ENCODE peak calls at places on chromosomes 7 and 10, in nine cellular contexts. X, H, L, Y, R, V, A, J and U are unnamed samples.

GRCh38 chr10:129958686-129959543 is 5.2 kb downstream of the EBF3 start:
- DNase-seq in H (no peak), V (peak), J (no peak), Y (no peak), L (peak), A (peak), X (no peak), R (no peak), U (peak)

GRCh38 chr7:18524248-18524647 is 28.7 kb downstream of the HDAC9 start:
- DNase-seq in V (no peak), R (no peak), L (no peak), H (no peak), Y (no peak), A (no peak), J (no peak), X (no peak), U (no peak)

GRCh38 chr7:158907390-158907789 is 51.0 kb downstream of the DYNC2I1 start:
- DNase-seq in J (no peak), R (no peak), A (no peak), H (no peak), V (no peak), L (no peak), X (no peak), Y (no peak), U (no peak)

GRCh38 chr10:17038627-17039026 is 91.0 kb downstream of the CUBN start:
- DNase-seq in X (no peak), R (no peak), J (no peak), A (no peak), L (no peak), V (peak), Y (no peak), H (no peak), U (no peak)

GRCh38 chr7:80876894-80877414 is 41.9 kb downstream of the SEMA3C start:
- DNase-seq in R (no peak), J (peak), X (no peak), Y (no peak), V (no peak), L (peak), A (peak), H (no peak), U (no peak)

GRCh38 chr10:25753776-25754175 is 180.3 kb upstream of the MYO3A start:
- DNase-seq in A (no peak), V (no peak), X (no peak), Y (no peak), R (no peak), J (peak), L (no peak), H (no peak), U (no peak)

GRCh38 chr10:92123031-92123450 is 167.8 kb downstream of the CPEB3 start:
- DNase-seq in L (no peak), R (no peak), A (no peak), V (no peak), J (peak), H (no peak), Y (peak), X (no peak), U (no peak)

GRCh38 chr7:82347808-82348207 is 95.8 kb downstream of the CACNA2D1 start:
- DNase-seq in J (no peak), A (peak), V (no peak), R (no peak), H (no peak), X (no peak), Y (no peak), L (no peak), U (no peak)

GRCh38 chr10:87659571-87660483 is at the start of gene PAPSS2:
- DNase-seq in Y (peak), L (peak), H (peak), X (peak), R (peak), J (peak), V (peak), A (peak), U (peak)

GRCh38 chr10:46560381-46560780 is 3.9 kb upstream of the GPRIN2 start:
- DNase-seq in Y (peak), A (peak), H (no peak), R (no peak), V (peak), L (no peak), J (no peak), X (no peak), U (no peak)

GRCh38 chr10:73522263-73522662 is 26.4 kb upstream of the PPP3CB start:
- DNase-seq in X (no peak), Y (no peak), A (no peak), J (no peak), L (no peak), H (no peak), R (no peak), V (no peak), U (no peak)

GRCh38 chr7:7793921-7794320 is 75.5 kb upstream of the RPA3 start:
- DNase-seq in X (no peak), Y (no peak), L (no peak), H (no peak), R (no peak), V (no peak), J (no peak), A (no peak), U (no peak)

GRCh38 chr7:45924283-45924682 is 3.2 kb upstream of the IGFBP3 start:
- DNase-seq in X (no peak), J (peak), A (no peak), V (no peak), L (no peak), R (peak), Y (no peak), H (no peak), U (peak)

GRCh38 chr10:132700168-132701098 is 85.5 kb downstream of the NKX6-2 start:
- DNase-seq in V (peak), L (no peak), X (no peak), Y (peak), H (no peak), J (no peak), A (peak), R (no peak), U (peak)

GRCh38 chr7:13282377-13282980 is 595.0 kb downstream of the ARL4A start:
- DNase-seq in Y (no peak), J (peak), X (no peak), V (no peak), R (no peak), L (peak), A (no peak), H (no peak), U (no peak)

GRCh38 chr7:105493928-105494325 is 28.1 kb downstream of the PUS7 start:
- DNase-seq in J (peak), V (no peak), Y (no peak), R (no peak), H (no peak), X (no peak), A (no peak), L (no peak), U (peak)

GRCh38 chr10:29482591-29483421 is 152.0 kb downstream of the SVIL start:
- DNase-seq in V (peak), X (no peak), A (peak), R (no peak), L (no peak), H (no peak), Y (no peak), J (no peak), U (no peak)

GRCh38 chr7:4878336-4879335 is 4.9 kb downstream of the RADIL start:
- DNase-seq in V (no peak), A (no peak), Y (no peak), X (no peak), H (no peak), J (no peak), L (no peak), R (no peak), U (no peak)

GRCh38 chr10:95815133-95815532 is 59.2 kb downstream of the ENTPD1 start:
- DNase-seq in Y (no peak), R (no peak), L (no peak), H (no peak), J (no peak), V (no peak), X (no peak), A (peak), U (no peak)
- H3K27ac ChIP-seq in Y (no peak), R (no peak), L (no peak), H (no peak), J (no peak), V (no peak), X (no peak), A (no peak), U (no peak)

DNA sequence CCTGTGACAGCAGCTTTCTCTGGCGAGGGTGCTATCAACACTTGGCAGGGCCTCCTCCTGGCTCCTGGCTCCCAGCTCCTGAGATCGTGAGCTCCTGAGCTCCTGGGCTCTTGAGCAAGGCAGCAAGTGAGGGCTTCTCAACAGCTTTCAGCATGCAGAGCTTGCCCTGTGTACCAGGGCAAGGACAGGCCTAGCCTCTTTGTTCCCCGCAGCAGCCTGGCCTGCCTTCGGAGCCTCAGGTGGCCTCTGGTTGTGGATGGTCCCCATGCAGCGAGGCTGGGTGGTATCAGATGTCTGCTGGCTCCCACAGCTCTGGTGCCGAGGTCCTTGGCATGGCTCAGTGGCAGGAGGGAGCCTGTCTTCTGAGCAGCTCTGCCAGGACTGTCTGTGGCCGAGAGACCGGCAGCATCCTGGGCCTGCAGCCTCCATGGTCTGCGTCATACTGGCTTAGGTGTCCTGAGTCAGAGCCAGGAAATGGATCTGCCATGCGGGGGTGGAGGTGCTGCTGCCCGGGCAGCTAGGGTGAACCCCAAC is 44.2 kb downstream of the ZMIZ1 start:
- DNase-seq in V (peak), R (peak), J (peak), H (no peak), L (peak), A (no peak), Y (peak), X (no peak), U (peak)
- H3K27ac ChIP-seq in V (peak), R (peak), J (peak), H (peak), L (peak), A (no peak), Y (peak), X (no peak), U (peak)

GRCh38 chr7:87413951-87414381 is 61.5 kb downstream of the ABCB4 start:
- DNase-seq in X (no peak), R (no peak), A (peak), L (peak), Y (no peak), J (peak), V (peak), H (no peak), U (peak)
- H3K27ac ChIP-seq in X (no peak), R (peak), A (peak), L (peak), Y (no peak), J (peak), V (peak), H (no peak), U (peak)

GRCh38 chr7:41007351-41007751 is 695.5 kb downstream of the INHBA start:
- DNase-seq in V (no peak), J (no peak), X (no peak), H (no peak), L (no peak), Y (no peak), R (no peak), A (no peak), U (peak)
- H3K27ac ChIP-seq in V (no peak), J (no peak), X (no peak), H (no peak), L (no peak), Y (no peak), R (no peak), A (no peak), U (peak)

GRCh38 chr7:20331231-20331880 is 656 bp downstream of the ITGB8 start:
- DNase-seq in A (peak), J (peak), Y (peak), V (peak), R (no peak), X (no peak), H (peak), L (peak), U (peak)
- H3K27ac ChIP-seq in A (peak), J (peak), Y (peak), V (peak), R (peak), X (no peak), H (peak), L (no peak), U (peak)

GRCh38 chr7:130995252-130996081 is 261.5 kb upstream of the KLF14 start:
- DNase-seq in X (no peak), V (no peak), Y (no peak), L (no peak), H (no peak), J (peak), R (no peak), A (no peak), U (no peak)

GRCh38 chr7:130998993-130999602 is 265.1 kb upstream of the KLF14 start:
- DNase-seq in J (no peak), L (no peak), A (no peak), X (no peak), V (no peak), R (no peak), Y (no peak), H (no peak), U (no peak)

GRCh38 chr7:130994378-130995115 is 260.5 kb upstream of the KLF14 start:
- DNase-seq in X (no peak), H (no peak), J (peak), A (no peak), L (no peak), V (no peak), R (no peak), Y (no peak), U (peak)

GRCh38 chr7:130996205-130996840 is 262.3 kb upstream of the KLF14 start:
- DNase-seq in R (no peak), V (no peak), L (no peak), J (no peak), X (no peak), H (no peak), Y (no peak), A (no peak), U (no peak)

GRCh38 chr7:130996841-130997231 is 262.8 kb upstream of the KLF14 start:
- DNase-seq in L (no peak), R (no peak), Y (peak), X (no peak), A (no peak), J (peak), H (no peak), V (no peak), U (no peak)
- H3K27ac ChIP-seq in L (no peak), R (peak), Y (peak), X (peak), A (no peak), J (peak), H (peak), V (peak), U (peak)

GRCh38 chr7:151007469-151007898 is 16.7 kb downstream of the NOS3 start:
- DNase-seq in R (no peak), V (no peak), X (no peak), A (no peak), Y (no peak), J (no peak), L (no peak), H (no peak), U (peak)

GRCh38 chr7:151008143-151008510 is 16.2 kb downstream of the ATG9B start:
- DNase-seq in Y (no peak), H (no peak), R (no peak), V (no peak), A (no peak), J (no peak), L (no peak), X (no peak), U (peak)

GRCh38 chr7:151010002-151010306 is 14.3 kb downstream of the ATG9B start:
- DNase-seq in A (no peak), Y (no peak), J (no peak), V (no peak), R (no peak), H (no peak), L (no peak), X (no peak), U (peak)

GRCh38 chr7:151009340-151010001 is 14.8 kb downstream of the ATG9B start:
- DNase-seq in J (no peak), A (no peak), L (no peak), X (no peak), Y (no peak), H (no peak), V (no peak), R (no peak), U (peak)

DNA sequence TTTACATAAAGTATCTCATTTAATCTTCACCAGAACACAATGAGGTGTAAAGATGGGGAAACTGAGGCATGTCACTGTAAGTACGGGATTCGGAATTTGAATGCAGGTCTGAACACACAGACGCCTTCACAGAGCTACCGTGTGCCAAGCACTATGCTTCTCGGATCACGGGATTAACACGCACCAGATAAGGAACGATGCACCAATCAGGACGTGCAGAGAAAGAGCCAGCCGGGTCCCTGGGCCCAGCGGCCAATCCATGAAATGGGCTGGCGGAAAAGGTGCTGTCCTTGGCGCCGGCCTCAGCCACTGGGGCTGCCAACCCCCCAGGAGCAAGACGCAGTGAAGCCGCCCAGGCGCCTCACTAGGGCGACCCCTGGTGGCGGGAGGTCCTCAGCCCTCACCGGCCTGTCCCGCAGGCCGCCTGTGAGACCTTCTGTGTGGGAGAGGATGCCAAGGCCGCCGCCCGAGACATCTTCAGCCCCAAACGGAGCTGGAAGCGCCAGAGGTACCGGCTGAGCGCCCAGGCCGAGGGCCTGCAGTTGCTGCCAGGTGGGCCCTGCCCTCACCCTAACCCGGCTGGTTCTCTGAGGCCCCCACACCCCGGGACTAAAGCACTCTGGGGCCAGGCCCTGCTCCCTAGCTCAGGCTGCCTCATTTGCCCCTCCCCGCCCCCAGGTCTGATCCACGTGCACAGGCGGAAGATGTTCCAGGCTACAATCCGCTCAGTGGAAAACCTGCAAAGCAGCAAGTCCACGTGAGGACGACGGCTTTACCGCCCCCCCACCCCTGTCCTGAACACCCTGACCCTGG is 15.6 kb downstream of the ATG9B start:
- DNase-seq in H (peak), A (peak), L (no peak), X (peak), R (peak), J (peak), Y (peak), V (peak), U (peak)
- H3K27ac ChIP-seq in H (no peak), A (no peak), L (no peak), X (peak), R (no peak), J (no peak), Y (peak), V (no peak), U (no peak)